ENCODE peak calls at places on chromosomes 7 and 10, in four cellular contexts. U, C, I and L are unnamed samples.

GRCh38 chr7:106012935-106013439 is 49.9 kb downstream of the CDHR3 start:
- DNase-seq in C (no peak), U (no peak), I (no peak), L (peak)

GRCh38 chr7:102895602-102896001 is 17.2 kb upstream of the LRRC17 start:
- DNase-seq in C (no peak), I (no peak), U (no peak), L (no peak)

GRCh38 chr7:51062222-51062987 is 254.2 kb downstream of the COBL start:
- DNase-seq in C (no peak), I (no peak), U (no peak), L (peak)

GRCh38 chr7:108499575-108499974 is 26.4 kb downstream of the PNPLA8 start:
- DNase-seq in U (no peak), I (peak), C (no peak), L (no peak)

GRCh38 chr10:67809107-67809506 is 28.9 kb downstream of the DNAJC12 start:
- DNase-seq in C (no peak), I (no peak), U (no peak), L (no peak)

GRCh38 chr7:36303202-36304098 is 86.2 kb upstream of the ANLN start:
- DNase-seq in I (peak), C (peak), U (no peak), L (peak)

GRCh38 chr7:108460964-108461363 is 4.7 kb upstream of the NRCAM start:
- DNase-seq in C (no peak), U (no peak), I (no peak), L (no peak)

GRCh38 chr10:63554666-63555065 is 33.5 kb downstream of the REEP3 start:
- DNase-seq in C (peak), U (no peak), I (peak), L (peak)

GRCh38 chr10:74977913-74978847 is 133.3 kb upstream of the SAMD8 start:
- DNase-seq in C (no peak), U (no peak), I (no peak), L (no peak)

GRCh38 chr7:51299391-51300133 is 17.0 kb downstream of the COBL start:
- DNase-seq in I (no peak), U (no peak), C (no peak), L (no peak)

GRCh38 chr10:122186822-122187810 is 84.0 kb upstream of the BTBD16 start:
- DNase-seq in U (no peak), C (no peak), I (no peak), L (no peak)

GRCh38 chr7:142231716-142232115 is 26.1 kb downstream of the PRSS58 start:
- DNase-seq in C (no peak), I (no peak), U (peak), L (peak)

GRCh38 chr7:47320296-47320695 is 261.6 kb downstream of the TNS3 start:
- DNase-seq in C (no peak), U (no peak), I (no peak), L (no peak)

GRCh38 chr10:104680467-104681401 is 39.6 kb downstream of the SORCS3 start:
- DNase-seq in C (no peak), I (peak), U (peak), L (peak)

GRCh38 chr7:152615052-152615741 is 60.7 kb downstream of the XRCC2 start:
- DNase-seq in I (no peak), C (no peak), U (no peak), L (peak)

GRCh38 chr10:81479316-81479715 is 395.7 kb upstream of the NRG3 start:
- DNase-seq in C (no peak), U (no peak), I (no peak), L (no peak)

GRCh38 chr10:14047431-14047830 is 283.3 kb downstream of the FRMD4A start:
- DNase-seq in I (no peak), U (no peak), C (no peak), L (no peak)

GRCh38 chr7:102892631-102893278 is 20.0 kb upstream of the LRRC17 start:
- DNase-seq in C (no peak), U (no peak), I (peak), L (no peak)

GRCh38 chr10:114507449-114507848 is 103.1 kb upstream of the AFAP1L2 start:
- DNase-seq in U (no peak), I (peak), C (peak), L (no peak)

GRCh38 chr10:103227416-103227815 is 18.3 kb upstream of the RPEL1 start:
- DNase-seq in U (no peak), I (peak), C (no peak), L (no peak)

GRCh38 chr7:21941570-21942224 is 4.0 kb downstream of the CDCA7L start:
- DNase-seq in C (no peak), U (no peak), I (peak), L (peak)

GRCh38 chr7:483656-484364 is 35.8 kb downstream of the PDGFA start:
- DNase-seq in C (no peak), I (no peak), U (no peak), L (no peak)

GRCh38 chr10:84540617-84541288 is 212.4 kb downstream of the CCSER2 start:
- DNase-seq in I (peak), C (no peak), U (peak), L (peak)

GRCh38 chr10:71246591-71247143 is 34.3 kb downstream of the UNC5B start:
- DNase-seq in U (no peak), I (peak), C (peak), L (no peak)

GRCh38 chr10:101867931-101868330 is 24.3 kb upstream of the KCNIP2 start:
- DNase-seq in I (no peak), C (no peak), U (no peak), L (no peak)

GRCh38 chr7:105745681-105746330 is 130.6 kb downstream of the ATXN7L1 start:
- DNase-seq in U (no peak), C (no peak), I (no peak), L (no peak)

GRCh38 chr10:7444576-7445226 is 33.9 kb upstream of the SFMBT2 start:
- DNase-seq in I (no peak), C (no peak), U (no peak), L (no peak)